ENCODE peak calls at places on chromosomes 2 and 18, in five cellular contexts. One of them, this sample, is unnamed.
A peak's percentile ranks its signal among the peaks of the same experiment; 100 is the strongest.

GRCh38 chr18:49459404-49460171 is 857 bp downstream of the DYM start:
- DNase-seq in Peyer's patch: no peak
- DNase-seq in cardiac muscle cell: no peak
- DNase-seq in dorsolateral prefrontal cortex: no peak
- DNase-seq in A549: no peak
- DNase-seq in this sample: no peak

GRCh38 chr18:62347091-62347506 is 22.0 kb downstream of the TNFRSF11A start:
- DNase-seq in cardiac muscle cell: no peak
- DNase-seq in A549: no peak
- DNase-seq in Peyer's patch: no peak
- DNase-seq in dorsolateral prefrontal cortex: no peak
- DNase-seq in this sample: no peak

GRCh38 chr2:236776695-236777251 is 207.1 kb downstream of the ACKR3 start:
- DNase-seq in cardiac muscle cell: no peak
- DNase-seq in A549: peak; percentile 85
- DNase-seq in dorsolateral prefrontal cortex: no peak
- DNase-seq in Peyer's patch: no peak
- DNase-seq in this sample: no peak

GRCh38 chr2:170711196-170711773 is 3.9 kb upstream of the SP5 start:
- DNase-seq in cardiac muscle cell: no peak
- DNase-seq in A549: no peak
- DNase-seq in Peyer's patch: no peak
- DNase-seq in dorsolateral prefrontal cortex: no peak
- DNase-seq in this sample: no peak

GRCh38 chr18:77482190-77482928 is 232.7 kb downstream of the GALR1 start:
- DNase-seq in dorsolateral prefrontal cortex: no peak
- DNase-seq in A549: no peak
- DNase-seq in Peyer's patch: no peak
- DNase-seq in cardiac muscle cell: no peak
- DNase-seq in this sample: no peak

GRCh38 chr18:34121157-34121807 is 103.4 kb downstream of the NOL4 start:
- DNase-seq in cardiac muscle cell: no peak
- DNase-seq in Peyer's patch: peak; percentile 49
- DNase-seq in A549: no peak
- DNase-seq in dorsolateral prefrontal cortex: no peak
- DNase-seq in this sample: no peak

GRCh38 chr18:382423-382984 is 114.7 kb upstream of the THOC1 start:
- DNase-seq in cardiac muscle cell: no peak
- DNase-seq in Peyer's patch: no peak
- DNase-seq in A549: no peak
- DNase-seq in dorsolateral prefrontal cortex: no peak
- DNase-seq in this sample: no peak

GRCh38 chr2:214808481-214808931 is 977 bp downstream of the BARD1 start:
- DNase-seq in dorsolateral prefrontal cortex: no peak
- DNase-seq in cardiac muscle cell: no peak
- DNase-seq in A549: no peak
- DNase-seq in Peyer's patch: no peak
- DNase-seq in this sample: no peak

GRCh38 chr2:51620830-51621229 is 588.9 kb upstream of the NRXN1 start:
- DNase-seq in dorsolateral prefrontal cortex: no peak
- DNase-seq in Peyer's patch: no peak
- DNase-seq in cardiac muscle cell: no peak
- DNase-seq in A549: no peak
- DNase-seq in this sample: no peak

GRCh38 chr2:144780983-144781382 is 261.1 kb upstream of the ZEB2 start:
- DNase-seq in dorsolateral prefrontal cortex: no peak
- DNase-seq in cardiac muscle cell: no peak
- DNase-seq in Peyer's patch: no peak
- DNase-seq in A549: no peak
- DNase-seq in this sample: no peak
- TF ChIP-seq CTCF in dorsolateral prefrontal cortex: no peak
- TF ChIP-seq CTCF in cardiac muscle cell: no peak
- TF ChIP-seq CTCF in Peyer's patch: no peak
- TF ChIP-seq CTCF in A549: no peak
- TF ChIP-seq CTCF in this sample: no peak

GRCh38 chr2:191298306-191298705 is 53.1 kb downstream of the MYO1B start:
- DNase-seq in dorsolateral prefrontal cortex: no peak
- DNase-seq in A549: no peak
- DNase-seq in cardiac muscle cell: no peak
- DNase-seq in Peyer's patch: no peak
- DNase-seq in this sample: no peak

GRCh38 chr2:191296083-191297006 is 51.1 kb downstream of the MYO1B start:
- DNase-seq in dorsolateral prefrontal cortex: no peak
- DNase-seq in Peyer's patch: no peak
- DNase-seq in cardiac muscle cell: no peak
- DNase-seq in A549: no peak
- DNase-seq in this sample: no peak

GRCh38 chr2:191299009-191299408 is 53.8 kb downstream of the MYO1B start:
- DNase-seq in A549: no peak
- DNase-seq in dorsolateral prefrontal cortex: no peak
- DNase-seq in Peyer's patch: no peak
- DNase-seq in cardiac muscle cell: no peak
- DNase-seq in this sample: no peak

GRCh38 chr2:191295088-191295487 is 49.9 kb downstream of the MYO1B start:
- DNase-seq in A549: no peak
- DNase-seq in Peyer's patch: no peak
- DNase-seq in dorsolateral prefrontal cortex: no peak
- DNase-seq in cardiac muscle cell: no peak
- DNase-seq in this sample: no peak

DNA sequence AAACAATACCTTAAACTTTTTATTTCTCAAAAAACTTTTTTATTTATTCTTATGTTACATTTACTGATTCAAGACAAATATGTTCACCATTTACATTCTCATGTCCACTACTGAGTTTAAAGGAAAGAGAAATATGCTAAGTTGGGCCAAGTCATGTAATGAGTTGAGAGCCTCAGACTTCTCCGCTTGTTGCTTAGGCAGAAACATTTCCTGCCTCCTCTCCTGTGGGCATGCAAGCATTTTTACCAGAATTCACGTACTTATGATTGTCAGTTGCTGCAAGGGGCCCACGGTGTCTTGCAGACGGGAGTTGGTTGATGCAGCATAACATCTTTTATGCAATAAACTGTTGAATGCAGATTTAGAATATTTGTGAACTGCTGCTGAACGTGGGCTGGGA is 51.8 kb downstream of the MYO1B start:
- DNase-seq in A549: no peak
- DNase-seq in dorsolateral prefrontal cortex: no peak
- DNase-seq in Peyer's patch: no peak
- DNase-seq in cardiac muscle cell: no peak
- DNase-seq in this sample: no peak
- TF ChIP-seq CTCF in A549: no peak
- TF ChIP-seq CTCF in dorsolateral prefrontal cortex: no peak
- TF ChIP-seq CTCF in Peyer's patch: no peak
- TF ChIP-seq CTCF in cardiac muscle cell: no peak
- TF ChIP-seq CTCF in this sample: no peak

DNA sequence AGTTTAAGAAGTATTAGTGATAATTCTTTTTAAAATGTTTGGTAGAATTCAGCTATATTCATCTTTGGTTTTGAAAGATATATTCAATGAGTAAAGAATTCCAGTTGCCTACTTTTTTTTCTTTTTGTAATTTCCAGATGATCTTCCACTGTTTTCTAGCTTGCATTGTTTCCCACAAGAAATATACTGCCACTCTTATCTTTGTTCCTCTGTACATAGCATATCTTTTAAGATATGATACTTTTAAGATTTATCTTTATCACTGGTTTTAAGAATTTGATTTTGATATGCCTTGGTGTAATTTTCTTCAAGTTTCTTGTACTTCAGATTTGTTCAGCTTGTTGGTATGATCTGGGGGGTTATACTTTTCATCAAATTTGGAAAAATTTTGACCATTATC is 374.4 kb downstream of the PLCL1 start:
- DNase-seq in Peyer's patch: no peak
- DNase-seq in A549: no peak
- DNase-seq in cardiac muscle cell: no peak
- DNase-seq in dorsolateral prefrontal cortex: no peak
- DNase-seq in this sample: no peak
- TF ChIP-seq CTCF in Peyer's patch: no peak
- TF ChIP-seq CTCF in A549: no peak
- TF ChIP-seq CTCF in cardiac muscle cell: no peak
- TF ChIP-seq CTCF in dorsolateral prefrontal cortex: no peak
- TF ChIP-seq CTCF in this sample: no peak

DNA sequence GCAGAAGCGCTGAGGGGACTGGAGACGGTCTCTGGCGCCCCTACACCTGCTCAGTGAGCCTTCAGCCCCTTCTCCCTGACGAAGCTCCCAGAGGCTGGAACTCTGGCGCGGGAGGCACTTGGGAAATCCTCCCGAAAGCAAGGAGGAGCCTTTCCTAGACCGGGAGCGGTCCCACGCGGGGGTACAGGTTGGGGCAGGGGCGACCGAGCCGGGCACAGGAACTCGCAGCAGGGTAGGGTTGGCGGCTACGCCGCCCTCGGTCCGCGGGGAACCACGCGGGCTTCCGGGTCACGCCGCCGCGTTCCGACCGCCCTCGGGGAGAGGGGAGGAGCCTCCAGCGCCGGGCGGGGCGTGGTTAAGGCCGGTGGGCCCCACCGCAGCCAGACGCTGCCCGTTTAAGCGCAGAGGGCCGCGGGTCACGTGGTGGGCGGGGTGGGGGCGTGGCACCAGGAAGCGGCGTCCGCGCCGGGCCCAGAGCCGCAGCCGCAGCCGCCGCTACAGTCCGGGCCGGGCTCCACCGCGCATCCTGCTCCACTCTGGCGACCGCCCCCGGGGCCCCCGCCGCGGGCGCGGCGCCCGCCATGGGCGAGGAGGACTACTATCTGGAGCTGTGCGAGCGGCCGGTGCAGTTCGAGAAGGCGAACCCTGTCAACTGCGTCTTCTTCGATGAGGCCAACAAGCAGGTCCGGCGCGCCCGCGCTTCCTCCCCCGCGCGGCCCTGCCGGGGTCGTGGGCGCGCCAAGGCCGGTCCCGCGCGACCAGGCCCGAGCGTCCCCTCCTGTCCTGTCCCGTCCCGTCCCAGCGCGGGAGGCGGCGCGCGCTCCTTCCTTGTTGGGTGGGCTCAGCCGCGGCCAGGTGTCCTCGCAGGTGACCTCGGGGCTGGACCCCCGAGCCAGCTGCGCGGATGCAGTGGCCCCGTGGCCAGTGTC is at the start of gene RMC1:
- DNase-seq in cardiac muscle cell: peak; percentile 97
- DNase-seq in Peyer's patch: peak; percentile 98
- DNase-seq in dorsolateral prefrontal cortex: peak; percentile 94
- DNase-seq in A549: peak; percentile 92
- DNase-seq in this sample: peak; percentile 92
- TF ChIP-seq CTCF in cardiac muscle cell: no peak
- TF ChIP-seq CTCF in Peyer's patch: no peak
- TF ChIP-seq CTCF in dorsolateral prefrontal cortex: peak; percentile 33
- TF ChIP-seq CTCF in A549: no peak
- TF ChIP-seq CTCF in this sample: no peak

GRCh38 chr2:46056541-46056940 is 240.7 kb upstream of the EPAS1 start:
- DNase-seq in A549: no peak
- DNase-seq in cardiac muscle cell: no peak
- DNase-seq in dorsolateral prefrontal cortex: no peak
- DNase-seq in Peyer's patch: no peak
- DNase-seq in this sample: no peak
- TF ChIP-seq CTCF in A549: no peak
- TF ChIP-seq CTCF in cardiac muscle cell: no peak
- TF ChIP-seq CTCF in dorsolateral prefrontal cortex: no peak
- TF ChIP-seq CTCF in Peyer's patch: no peak
- TF ChIP-seq CTCF in this sample: no peak

DNA sequence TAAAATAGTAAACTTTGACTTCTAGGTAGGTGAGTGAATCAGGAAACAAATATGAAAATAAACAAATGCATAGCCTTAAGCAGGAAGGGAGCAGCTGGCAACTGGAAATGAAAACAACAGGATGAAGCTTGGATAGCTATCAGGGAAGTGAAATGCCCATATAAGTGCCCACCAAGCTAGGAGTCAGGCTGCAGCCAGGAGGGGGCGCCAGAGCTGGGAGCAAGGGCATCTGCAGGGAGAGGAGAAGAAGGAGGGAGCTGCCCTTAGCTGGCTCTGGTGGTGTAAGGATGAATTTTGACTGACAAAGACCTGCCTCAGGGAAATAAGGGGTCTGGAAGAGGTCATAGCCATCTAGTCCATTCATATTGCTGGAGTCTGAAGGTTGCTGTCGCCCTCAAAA is 298.3 kb downstream of the TDRD15 start:
- DNase-seq in cardiac muscle cell: peak; percentile 67
- DNase-seq in dorsolateral prefrontal cortex: no peak
- DNase-seq in Peyer's patch: no peak
- DNase-seq in A549: peak; percentile 34
- DNase-seq in this sample: peak; percentile 51
- TF ChIP-seq CTCF in cardiac muscle cell: no peak
- TF ChIP-seq CTCF in dorsolateral prefrontal cortex: peak; percentile 30
- TF ChIP-seq CTCF in Peyer's patch: no peak
- TF ChIP-seq CTCF in A549: no peak
- TF ChIP-seq CTCF in this sample: peak; percentile 56